ENCODE peak calls at places on chromosomes 2 and 18, in six cellular contexts. M is heart right ventricle; J is right cardiac atrium; A is transverse colon; V is adrenal gland; G is CD8-positive, alpha-beta memory T cell. F is an unnamed sample. For H3K9me3 and H3K4me1, the result is how much of the 10 kb centered on the place peaks cover.

GRCh38 chr2:71879509-71880184 is 268.0 kb downstream of the CYP26B1 start:
- DNase-seq in M (no peak), J (no peak), A (no peak), V (no peak), G (no peak), F (peak)

GRCh38 chr2:85189606-85190270 is 56.5 kb downstream of the TCF7L1 start:
- DNase-seq in M (no peak), J (no peak), A (no peak), V (no peak), G (no peak), F (no peak)

GRCh38 chr2:180225118-180225517 is 218.0 kb upstream of the CWC22 start:
- DNase-seq in M (no peak), J (no peak), A (no peak), V (no peak), G (no peak), F (no peak)

GRCh38 chr2:21258082-21258481 is 134.3 kb downstream of the TDRD15 start:
- DNase-seq in M (no peak), J (no peak), A (no peak), V (no peak), G (no peak), F (no peak)

GRCh38 chr2:15311201-15311882 is 249.8 kb downstream of the NBAS start:
- DNase-seq in M (no peak), J (no peak), A (no peak), V (no peak), G (no peak), F (no peak)

GRCh38 chr2:182444806-182445205 is 18.0 kb upstream of the PDE1A start:
- DNase-seq in M (no peak), J (no peak), A (no peak), V (no peak), G (no peak), F (no peak)

GRCh38 chr18:48843596-48843995 is 107.2 kb downstream of the SMAD7 start:
- DNase-seq in M (no peak), J (no peak), A (no peak), V (no peak), G (peak), F (no peak)

GRCh38 chr2:125543968-125544514 is 1111.9 kb upstream of the GYPC start:
- DNase-seq in M (no peak), J (no peak), A (no peak), V (no peak), G (no peak), F (no peak)

GRCh38 chr2:85390941-85391669 is 19.1 kb downstream of the CAPG start:
- DNase-seq in M (peak), J (peak), A (peak), V (peak), G (peak), F (no peak)

GRCh38 chr2:53460347-53460746 is 307.3 kb upstream of the CHAC2 start:
- DNase-seq in M (peak), J (no peak), A (peak), V (peak), G (no peak), F (no peak)

GRCh38 chr2:188146888-188147287 is 144.8 kb upstream of the GULP1 start:
- DNase-seq in M (no peak), J (no peak), A (no peak), V (no peak), G (no peak), F (no peak)

GRCh38 chr2:162782138-162782537 is 56.4 kb downstream of the KCNH7 start:
- DNase-seq in M (no peak), J (no peak), A (no peak), V (no peak), G (no peak), F (no peak)

GRCh38 chr2:128486640-128487375 is 168.1 kb upstream of the HS6ST1 start:
- DNase-seq in M (no peak), J (no peak), A (no peak), V (peak), G (no peak), F (no peak)

GRCh38 chr18:74303936-74304335 is 11.7 kb upstream of the C18orf63 start:
- DNase-seq in M (no peak), J (no peak), A (no peak), V (no peak), G (no peak), F (no peak)

GRCh38 chr2:163774862-163775261 is 39.1 kb upstream of the FIGN start:
- DNase-seq in M (no peak), J (no peak), A (no peak), V (no peak), G (no peak), F (no peak)

GRCh38 chr2:202108345-202108744 is 35.3 kb downstream of the KIAA2012 start:
- DNase-seq in M (no peak), J (no peak), A (no peak), V (no peak), G (no peak), F (no peak)

GRCh38 chr2:144832048-144832447 is 312.1 kb upstream of the ZEB2 start:
- DNase-seq in M (no peak), J (no peak), A (no peak), V (no peak), G (no peak), F (no peak)

GRCh38 chr18:21241224-21242131 is 554 bp upstream of the GREB1L start:
- DNase-seq in M (peak), J (peak), A (peak), V (no peak), G (no peak), F (no peak)

GRCh38 chr2:178142274-178143065 is 30.2 kb downstream of the RBM45 start:
- DNase-seq in M (no peak), J (no peak), A (no peak), V (no peak), G (no peak), F (no peak)

GRCh38 chr18:46732801-46733200 is 24.1 kb downstream of the ST8SIA5 start:
- DNase-seq in M (no peak), J (no peak), A (no peak), V (no peak), G (no peak), F (no peak)

GRCh38 chr2:9110346-9110884 is 96.2 kb upstream of the ASAP2 start:
- DNase-seq in M (no peak), J (no peak), A (no peak), V (no peak), G (no peak), F (no peak)

GRCh38 chr2:177161741-177162440 is 50.7 kb upstream of the HNRNPA3 start:
- DNase-seq in M (no peak), J (no peak), A (no peak), V (no peak), G (no peak), F (no peak)

GRCh38 chr2:43051316-43051715 is 175.1 kb downstream of the ZFP36L2 start:
- DNase-seq in M (no peak), J (no peak), A (peak), V (peak), G (no peak), F (no peak)

GRCh38 chr2:26438526-26438925 is 36.8 kb downstream of the DRC1 start:
- DNase-seq in M (no peak), J (no peak), A (no peak), V (no peak), G (no peak), F (no peak)

GRCh38 chr2:2505604-2506003 is 174.5 kb upstream of the MYT1L start:
- DNase-seq in M (no peak), J (no peak), A (no peak), V (no peak), G (no peak), F (no peak)

GRCh38 chr2:2506536-2506935 is 175.5 kb upstream of the MYT1L start:
- DNase-seq in M (no peak), J (no peak), A (no peak), V (no peak), G (no peak), F (no peak)

GRCh38 chr2:2502150-2502549 is 171.1 kb upstream of the MYT1L start:
- DNase-seq in M (no peak), J (no peak), A (no peak), V (no peak), G (no peak), F (no peak)

GRCh38 chr2:2501454-2502108 is 170.5 kb upstream of the MYT1L start:
- DNase-seq in M (no peak), J (no peak), A (no peak), V (no peak), G (no peak), F (no peak)

GRCh38 chr2:2503864-2504418 is 172.9 kb upstream of the MYT1L start:
- DNase-seq in M (no peak), J (no peak), A (no peak), V (no peak), G (no peak), F (no peak)
- H3K9me3 ChIP-seq in M (under half), J (under half), A (under half), V (under half), G (under half), F (under half)

GRCh38 chr2:30237346-30238142 is 6.2 kb downstream of the LBH start:
- DNase-seq in M (no peak), J (no peak), A (no peak), V (no peak), G (peak), F (no peak)
- H3K4me1 ChIP-seq in M (half or more), J (under half), A (half or more), V (under half), G (half or more), F (half or more)

DNA sequence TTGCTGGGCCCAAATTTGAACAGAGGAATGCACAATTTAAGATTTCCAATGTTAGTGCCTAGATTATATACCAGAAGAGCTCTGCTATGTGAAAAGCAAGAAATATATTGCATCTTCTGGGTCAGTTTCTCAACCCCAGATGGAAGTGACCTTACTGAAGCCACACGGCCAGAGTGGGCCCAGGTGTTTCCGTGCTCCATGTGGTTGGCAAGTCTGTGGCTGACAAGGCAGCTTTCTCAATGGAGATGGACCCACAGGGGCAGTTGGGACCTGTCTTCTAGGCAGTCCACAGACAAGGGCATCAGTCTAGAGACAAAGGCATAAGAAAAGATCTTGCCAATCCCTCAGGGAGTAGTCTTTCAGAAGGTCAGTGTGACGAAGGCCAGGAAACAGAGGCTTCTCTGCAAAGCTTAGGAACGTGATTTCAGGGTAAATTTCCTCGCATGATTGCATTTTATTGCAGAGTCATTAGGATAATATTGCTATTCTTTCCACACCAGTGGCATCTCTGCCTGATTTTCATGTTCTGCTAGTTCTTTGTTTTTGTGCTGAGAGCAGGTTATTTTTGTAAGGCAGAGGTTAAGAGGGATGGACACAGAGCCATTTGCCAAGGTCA is 201.9 kb downstream of the ANKRD30B start:
- DNase-seq in M (no peak), J (no peak), A (no peak), V (no peak), G (no peak), F (peak)
- H3K9me3 ChIP-seq in M (under half), J (under half), A (under half), V (under half), G (under half), F (under half)

DNA sequence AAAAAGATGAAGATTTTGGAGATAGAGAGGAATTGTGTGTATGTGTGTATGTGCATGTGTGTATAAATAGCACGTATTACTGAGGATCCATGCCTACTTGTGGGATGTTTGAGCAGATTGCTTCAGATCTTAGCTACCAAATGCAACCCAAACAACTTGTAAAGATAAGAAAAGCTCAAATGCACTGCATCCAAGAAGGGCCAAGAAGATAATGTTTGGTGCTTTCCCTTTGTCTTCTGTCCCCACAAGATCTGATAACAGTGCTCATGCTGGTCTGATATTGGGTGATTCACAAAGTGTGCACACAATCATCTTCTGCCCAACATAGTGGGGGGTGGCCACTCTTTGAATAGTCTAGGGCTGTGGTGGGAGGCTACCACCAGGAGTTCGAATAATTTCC is 284.8 kb upstream of the CYRIA start:
- DNase-seq in M (no peak), J (no peak), A (no peak), V (no peak), G (no peak), F (no peak)
- H3K4me1 ChIP-seq in M (under half), J (under half), A (under half), V (under half), G (under half), F (under half)

DNA sequence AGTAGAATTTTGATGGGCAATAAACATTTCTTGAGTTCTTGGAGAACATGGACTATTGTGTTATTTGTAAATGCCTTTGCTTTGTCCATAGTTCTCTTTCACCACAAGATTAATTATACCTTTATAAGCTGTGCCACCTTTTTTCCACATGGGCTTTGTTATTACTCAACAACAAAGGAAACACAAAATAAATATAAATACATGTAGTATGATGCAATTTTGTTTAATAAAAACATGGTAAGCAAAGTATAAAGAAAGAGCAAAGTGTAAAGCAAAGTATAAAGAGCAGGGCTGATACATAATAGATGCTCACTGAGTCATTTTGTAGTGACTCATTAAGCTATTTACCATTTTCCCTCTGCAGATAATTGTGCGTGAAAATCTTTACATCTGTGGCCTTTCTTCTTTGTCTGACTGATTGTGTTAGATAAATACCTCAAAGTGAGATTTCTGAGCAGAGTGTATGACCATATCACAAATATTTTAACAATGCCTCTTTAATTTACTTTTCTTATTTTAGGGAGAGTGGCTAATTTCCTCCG is 80.9 kb downstream of the CERS6 start:
- DNase-seq in M (no peak), J (no peak), A (no peak), V (no peak), G (no peak), F (no peak)
- H3K9me3 ChIP-seq in M (under half), J (under half), A (under half), V (under half), G (under half), F (under half)